ENCODE peak calls at places on chromosome 4, in nine cellular contexts. One of them, this sample, is unnamed.

GRCh38 chr4:104989363-104989762 is 157.3 kb upstream of the TET2 start:
- DNase-seq in CD8-positive, alpha-beta memory T cell: no peak
- DNase-seq in HCT116: no peak
- DNase-seq in iPS DF 6.9: no peak
- DNase-seq in CD4-positive, CD25-positive, alpha-beta regulatory T cell: no peak
- DNase-seq in aorta: no peak
- DNase-seq in mammary epithelial cell: peak; percentile 35
- DNase-seq in CD4-positive, alpha-beta memory T cell: no peak
- DNase-seq in SK-N-SH: no peak
- DNase-seq in this sample: peak; percentile 92

GRCh38 chr4:159341486-159341885 is 238.6 kb downstream of the RAPGEF2 start:
- DNase-seq in CD8-positive, alpha-beta memory T cell: no peak
- DNase-seq in CD4-positive, CD25-positive, alpha-beta regulatory T cell: no peak
- DNase-seq in aorta: no peak
- DNase-seq in HCT116: no peak
- DNase-seq in iPS DF 6.9: no peak
- DNase-seq in CD4-positive, alpha-beta memory T cell: no peak
- DNase-seq in mammary epithelial cell: peak; percentile 30
- DNase-seq in SK-N-SH: no peak
- DNase-seq in this sample: no peak

GRCh38 chr4:142160509-142160908 is 524.1 kb downstream of the IL15 start:
- DNase-seq in aorta: no peak
- DNase-seq in iPS DF 6.9: no peak
- DNase-seq in CD4-positive, alpha-beta memory T cell: no peak
- DNase-seq in CD8-positive, alpha-beta memory T cell: no peak
- DNase-seq in CD4-positive, CD25-positive, alpha-beta regulatory T cell: no peak
- DNase-seq in SK-N-SH: no peak
- DNase-seq in mammary epithelial cell: no peak
- DNase-seq in HCT116: no peak
- DNase-seq in this sample: no peak

GRCh38 chr4:8275511-8275910 is 6.0 kb downstream of the HTRA3 start:
- DNase-seq in CD8-positive, alpha-beta memory T cell: no peak
- DNase-seq in SK-N-SH: no peak
- DNase-seq in HCT116: no peak
- DNase-seq in CD4-positive, CD25-positive, alpha-beta regulatory T cell: no peak
- DNase-seq in aorta: no peak
- DNase-seq in mammary epithelial cell: no peak
- DNase-seq in iPS DF 6.9: no peak
- DNase-seq in CD4-positive, alpha-beta memory T cell: no peak
- DNase-seq in this sample: no peak

GRCh38 chr4:22625301-22625700 is 67.4 kb upstream of the GBA3 start:
- DNase-seq in HCT116: no peak
- DNase-seq in SK-N-SH: no peak
- DNase-seq in iPS DF 6.9: no peak
- DNase-seq in CD4-positive, CD25-positive, alpha-beta regulatory T cell: no peak
- DNase-seq in aorta: no peak
- DNase-seq in mammary epithelial cell: no peak
- DNase-seq in CD8-positive, alpha-beta memory T cell: no peak
- DNase-seq in CD4-positive, alpha-beta memory T cell: no peak
- DNase-seq in this sample: no peak

GRCh38 chr4:108168672-108169562 is at the start of gene LEF1:
- DNase-seq in SK-N-SH: peak; percentile 63
- DNase-seq in HCT116: no peak
- DNase-seq in CD4-positive, alpha-beta memory T cell: peak; percentile 80
- DNase-seq in CD4-positive, CD25-positive, alpha-beta regulatory T cell: peak; percentile 80
- DNase-seq in aorta: peak; percentile 75
- DNase-seq in iPS DF 6.9: no peak
- DNase-seq in mammary epithelial cell: peak; percentile 67
- DNase-seq in CD8-positive, alpha-beta memory T cell: no peak
- DNase-seq in this sample: peak; percentile 80

GRCh38 chr4:177246636-177247584 is 62.8 kb upstream of the NEIL3 start:
- DNase-seq in CD8-positive, alpha-beta memory T cell: no peak
- DNase-seq in HCT116: no peak
- DNase-seq in iPS DF 6.9: no peak
- DNase-seq in CD4-positive, CD25-positive, alpha-beta regulatory T cell: no peak
- DNase-seq in SK-N-SH: no peak
- DNase-seq in aorta: no peak
- DNase-seq in CD4-positive, alpha-beta memory T cell: no peak
- DNase-seq in mammary epithelial cell: no peak
- DNase-seq in this sample: no peak

GRCh38 chr4:172095161-172095560 is 282.0 kb downstream of the GALNTL6 start:
- DNase-seq in CD4-positive, alpha-beta memory T cell: no peak
- DNase-seq in SK-N-SH: no peak
- DNase-seq in CD4-positive, CD25-positive, alpha-beta regulatory T cell: no peak
- DNase-seq in aorta: no peak
- DNase-seq in CD8-positive, alpha-beta memory T cell: no peak
- DNase-seq in iPS DF 6.9: no peak
- DNase-seq in mammary epithelial cell: no peak
- DNase-seq in HCT116: no peak
- DNase-seq in this sample: no peak

GRCh38 chr4:43357252-43357974 is 464.9 kb downstream of the GRXCR1 start:
- DNase-seq in HCT116: no peak
- DNase-seq in CD4-positive, CD25-positive, alpha-beta regulatory T cell: no peak
- DNase-seq in SK-N-SH: no peak
- DNase-seq in aorta: no peak
- DNase-seq in CD8-positive, alpha-beta memory T cell: no peak
- DNase-seq in CD4-positive, alpha-beta memory T cell: no peak
- DNase-seq in iPS DF 6.9: no peak
- DNase-seq in mammary epithelial cell: no peak
- DNase-seq in this sample: no peak

GRCh38 chr4:147899512-147899911 is 167.6 kb downstream of the ARHGAP10 start:
- DNase-seq in CD4-positive, alpha-beta memory T cell: no peak
- DNase-seq in SK-N-SH: no peak
- DNase-seq in HCT116: no peak
- DNase-seq in aorta: no peak
- DNase-seq in CD4-positive, CD25-positive, alpha-beta regulatory T cell: no peak
- DNase-seq in iPS DF 6.9: no peak
- DNase-seq in CD8-positive, alpha-beta memory T cell: no peak
- DNase-seq in mammary epithelial cell: no peak
- DNase-seq in this sample: no peak

GRCh38 chr4:168677063-168677462 is 180.2 kb downstream of the PALLD start:
- DNase-seq in aorta: no peak
- DNase-seq in mammary epithelial cell: no peak
- DNase-seq in CD8-positive, alpha-beta memory T cell: no peak
- DNase-seq in iPS DF 6.9: no peak
- DNase-seq in CD4-positive, alpha-beta memory T cell: no peak
- DNase-seq in SK-N-SH: no peak
- DNase-seq in HCT116: no peak
- DNase-seq in CD4-positive, CD25-positive, alpha-beta regulatory T cell: no peak
- DNase-seq in this sample: no peak

GRCh38 chr4:139734875-139735380 is 69.3 kb downstream of the MGST2 start:
- DNase-seq in SK-N-SH: peak; percentile 97
- DNase-seq in CD4-positive, alpha-beta memory T cell: peak; percentile 39
- DNase-seq in mammary epithelial cell: peak; percentile 64
- DNase-seq in CD8-positive, alpha-beta memory T cell: no peak
- DNase-seq in iPS DF 6.9: peak; percentile 55
- DNase-seq in HCT116: no peak
- DNase-seq in CD4-positive, CD25-positive, alpha-beta regulatory T cell: peak; percentile 36
- DNase-seq in aorta: peak; percentile 95
- DNase-seq in this sample: peak; percentile 83

GRCh38 chr4:125104616-125105015 is 210.1 kb upstream of the FAT4 start:
- DNase-seq in HCT116: no peak
- DNase-seq in aorta: no peak
- DNase-seq in CD4-positive, CD25-positive, alpha-beta regulatory T cell: no peak
- DNase-seq in CD8-positive, alpha-beta memory T cell: no peak
- DNase-seq in SK-N-SH: no peak
- DNase-seq in CD4-positive, alpha-beta memory T cell: no peak
- DNase-seq in mammary epithelial cell: peak; percentile 18
- DNase-seq in iPS DF 6.9: no peak
- DNase-seq in this sample: no peak

GRCh38 chr4:168679397-168680176 is 182.7 kb downstream of the PALLD start:
- DNase-seq in SK-N-SH: no peak
- DNase-seq in HCT116: no peak
- DNase-seq in iPS DF 6.9: no peak
- DNase-seq in CD4-positive, alpha-beta memory T cell: no peak
- DNase-seq in mammary epithelial cell: no peak
- DNase-seq in CD4-positive, CD25-positive, alpha-beta regulatory T cell: no peak
- DNase-seq in CD8-positive, alpha-beta memory T cell: no peak
- DNase-seq in aorta: no peak
- DNase-seq in this sample: no peak

GRCh38 chr4:1569461-1570151 is 114.5 kb downstream of the FAM53A start:
- DNase-seq in mammary epithelial cell: no peak
- DNase-seq in CD8-positive, alpha-beta memory T cell: no peak
- DNase-seq in CD4-positive, CD25-positive, alpha-beta regulatory T cell: no peak
- DNase-seq in SK-N-SH: no peak
- DNase-seq in CD4-positive, alpha-beta memory T cell: peak; percentile 7
- DNase-seq in aorta: peak; percentile 66
- DNase-seq in HCT116: no peak
- DNase-seq in iPS DF 6.9: no peak
- DNase-seq in this sample: no peak

GRCh38 chr4:10020871-10021676 is at the start of gene SLC2A9:
- DNase-seq in HCT116: no peak
- DNase-seq in mammary epithelial cell: peak; percentile 79
- DNase-seq in aorta: peak; percentile 75
- DNase-seq in CD8-positive, alpha-beta memory T cell: no peak
- DNase-seq in iPS DF 6.9: no peak
- DNase-seq in CD4-positive, alpha-beta memory T cell: no peak
- DNase-seq in CD4-positive, CD25-positive, alpha-beta regulatory T cell: no peak
- DNase-seq in SK-N-SH: no peak
- DNase-seq in this sample: no peak

GRCh38 chr4:10018818-10019438 is 2.4 kb downstream of the SLC2A9 start:
- DNase-seq in CD4-positive, alpha-beta memory T cell: peak; percentile 96
- DNase-seq in HCT116: peak; percentile 88
- DNase-seq in CD8-positive, alpha-beta memory T cell: peak; percentile 78
- DNase-seq in iPS DF 6.9: peak; percentile 72
- DNase-seq in SK-N-SH: peak; percentile 91
- DNase-seq in aorta: peak; percentile 99
- DNase-seq in mammary epithelial cell: peak; percentile 94
- DNase-seq in CD4-positive, CD25-positive, alpha-beta regulatory T cell: peak; percentile 94
- DNase-seq in this sample: no peak

GRCh38 chr4:10017037-10017893 is 4.0 kb downstream of the SLC2A9 start:
- DNase-seq in CD4-positive, CD25-positive, alpha-beta regulatory T cell: no peak
- DNase-seq in SK-N-SH: no peak
- DNase-seq in mammary epithelial cell: no peak
- DNase-seq in CD4-positive, alpha-beta memory T cell: no peak
- DNase-seq in HCT116: no peak
- DNase-seq in iPS DF 6.9: no peak
- DNase-seq in aorta: peak; percentile 14
- DNase-seq in CD8-positive, alpha-beta memory T cell: no peak
- DNase-seq in this sample: no peak

GRCh38 chr4:10020106-10020505 is 1.2 kb downstream of the SLC2A9 start:
- DNase-seq in iPS DF 6.9: no peak
- DNase-seq in CD4-positive, CD25-positive, alpha-beta regulatory T cell: no peak
- DNase-seq in mammary epithelial cell: no peak
- DNase-seq in CD8-positive, alpha-beta memory T cell: no peak
- DNase-seq in CD4-positive, alpha-beta memory T cell: no peak
- DNase-seq in HCT116: no peak
- DNase-seq in SK-N-SH: no peak
- DNase-seq in aorta: peak; percentile 44
- DNase-seq in this sample: no peak

GRCh38 chr4:10019521-10020051 is 1.7 kb downstream of the SLC2A9 start:
- DNase-seq in iPS DF 6.9: no peak
- DNase-seq in SK-N-SH: no peak
- DNase-seq in HCT116: no peak
- DNase-seq in mammary epithelial cell: no peak
- DNase-seq in CD4-positive, CD25-positive, alpha-beta regulatory T cell: no peak
- DNase-seq in CD4-positive, alpha-beta memory T cell: no peak
- DNase-seq in aorta: no peak
- DNase-seq in CD8-positive, alpha-beta memory T cell: no peak
- DNase-seq in this sample: no peak
- H3K4me3 ChIP-seq in iPS DF 6.9: peak overlapping the region; percentile 39
- H3K4me3 ChIP-seq in SK-N-SH: no peak overlapping the region
- H3K4me3 ChIP-seq in HCT116: peak overlapping the region; percentile 49
- H3K4me3 ChIP-seq in mammary epithelial cell: peak overlapping the region; percentile 50
- H3K4me3 ChIP-seq in CD4-positive, CD25-positive, alpha-beta regulatory T cell: peak overlapping the region; percentile 77
- H3K4me3 ChIP-seq in CD4-positive, alpha-beta memory T cell: peak overlapping the region; percentile 66
- H3K4me3 ChIP-seq in aorta: no peak overlapping the region
- H3K4me3 ChIP-seq in CD8-positive, alpha-beta memory T cell: peak overlapping the region; percentile 83
- H3K4me3 ChIP-seq in this sample: no peak overlapping the region

DNA sequence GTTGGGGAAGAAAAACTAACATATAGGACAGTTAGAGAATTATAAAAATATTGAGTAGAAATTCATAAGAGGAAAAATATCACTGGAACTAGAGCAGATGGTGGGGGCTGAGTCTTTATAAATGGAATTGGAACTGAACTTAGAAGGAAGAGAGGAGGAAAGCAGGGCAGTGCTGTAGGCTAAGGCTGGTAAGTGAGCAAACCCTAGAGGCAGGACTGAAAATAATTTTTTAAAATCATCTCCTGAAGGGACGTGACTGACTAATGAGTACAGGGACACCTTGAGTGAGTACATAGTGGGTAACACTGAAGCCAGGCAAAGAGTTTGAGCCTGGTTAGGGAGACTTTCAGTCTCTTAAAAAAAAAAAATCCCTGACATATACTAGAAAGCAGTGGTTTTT is 63.3 kb downstream of the GALNT7 start:
- DNase-seq in HCT116: no peak
- DNase-seq in mammary epithelial cell: peak; percentile 32
- DNase-seq in CD4-positive, alpha-beta memory T cell: no peak
- DNase-seq in aorta: no peak
- DNase-seq in iPS DF 6.9: no peak
- DNase-seq in SK-N-SH: no peak
- DNase-seq in CD8-positive, alpha-beta memory T cell: no peak
- DNase-seq in CD4-positive, CD25-positive, alpha-beta regulatory T cell: peak; percentile 7
- DNase-seq in this sample: no peak
- H3K4me1 ChIP-seq in HCT116: no peaks in the 10 kb centered on the region
- H3K4me1 ChIP-seq in mammary epithelial cell: no peaks in the 10 kb centered on the region
- H3K4me1 ChIP-seq in CD4-positive, alpha-beta memory T cell: no peaks in the 10 kb centered on the region
- H3K4me1 ChIP-seq in aorta: no peaks in the 10 kb centered on the region
- H3K4me1 ChIP-seq in iPS DF 6.9: peaks cover 6% of the 10 kb centered on the region
- H3K4me1 ChIP-seq in SK-N-SH: no peaks in the 10 kb centered on the region
- H3K4me1 ChIP-seq in CD8-positive, alpha-beta memory T cell: peaks cover 4% of the 10 kb centered on the region
- H3K4me1 ChIP-seq in CD4-positive, CD25-positive, alpha-beta regulatory T cell: no peaks in the 10 kb centered on the region
- H3K4me1 ChIP-seq in this sample: peaks cover 2% of the 10 kb centered on the region

DNA sequence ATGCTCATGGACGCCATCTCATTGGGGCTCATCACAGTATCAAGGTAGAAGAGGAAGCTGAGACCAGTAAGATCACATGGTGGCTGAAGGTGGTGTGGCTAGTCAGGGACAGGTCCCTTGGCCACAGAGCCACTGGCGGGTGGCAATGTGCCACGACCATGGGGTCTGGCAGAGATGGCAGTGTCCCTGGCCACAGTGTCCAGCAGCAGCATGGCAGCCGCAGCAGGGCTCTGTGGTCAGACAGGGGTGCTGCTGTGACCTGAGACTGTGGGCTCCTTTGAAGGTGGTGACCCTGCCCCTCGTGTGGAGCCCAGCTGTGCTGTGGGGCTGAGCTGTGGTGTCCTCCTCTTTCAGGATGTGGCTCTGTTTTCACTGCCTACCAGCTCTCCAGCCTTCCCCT is 2.2 kb upstream of the DOK7 start:
- DNase-seq in HCT116: no peak
- DNase-seq in iPS DF 6.9: no peak
- DNase-seq in CD4-positive, alpha-beta memory T cell: no peak
- DNase-seq in aorta: no peak
- DNase-seq in CD4-positive, CD25-positive, alpha-beta regulatory T cell: no peak
- DNase-seq in CD8-positive, alpha-beta memory T cell: no peak
- DNase-seq in SK-N-SH: no peak
- DNase-seq in mammary epithelial cell: no peak
- DNase-seq in this sample: no peak
- H3K27me3 ChIP-seq in HCT116: no peaks in the 10 kb centered on the region
- H3K27me3 ChIP-seq in iPS DF 6.9: no peaks in the 10 kb centered on the region
- H3K27me3 ChIP-seq in CD4-positive, alpha-beta memory T cell: no peaks in the 10 kb centered on the region
- H3K27me3 ChIP-seq in aorta: no peaks in the 10 kb centered on the region
- H3K27me3 ChIP-seq in CD4-positive, CD25-positive, alpha-beta regulatory T cell: no peaks in the 10 kb centered on the region
- H3K27me3 ChIP-seq in CD8-positive, alpha-beta memory T cell: peaks cover 13% of the 10 kb centered on the region
- H3K27me3 ChIP-seq in SK-N-SH: no peaks in the 10 kb centered on the region
- H3K27me3 ChIP-seq in mammary epithelial cell: no peaks in the 10 kb centered on the region
- H3K27me3 ChIP-seq in this sample: no peaks in the 10 kb centered on the region

GRCh38 chr4:123396294-123397275 is at the start of gene SPRY1:
- DNase-seq in mammary epithelial cell: peak; percentile 94
- DNase-seq in HCT116: peak; percentile 89
- DNase-seq in iPS DF 6.9: peak; percentile 92
- DNase-seq in CD8-positive, alpha-beta memory T cell: peak; percentile 40
- DNase-seq in SK-N-SH: peak; percentile 70
- DNase-seq in CD4-positive, CD25-positive, alpha-beta regulatory T cell: peak; percentile 84
- DNase-seq in CD4-positive, alpha-beta memory T cell: peak; percentile 83
- DNase-seq in aorta: peak; percentile 91
- DNase-seq in this sample: peak; percentile 95
- H3K4me3 ChIP-seq in mammary epithelial cell: peak within 1 kb of the TSS; percentile 56
- H3K4me3 ChIP-seq in HCT116: peak within 1 kb of the TSS; percentile 60
- H3K4me3 ChIP-seq in iPS DF 6.9: peak within 1 kb of the TSS; percentile 54
- H3K4me3 ChIP-seq in CD8-positive, alpha-beta memory T cell: peak within 1 kb of the TSS; percentile 75
- H3K4me3 ChIP-seq in SK-N-SH: peak within 1 kb of the TSS; percentile 80
- H3K4me3 ChIP-seq in CD4-positive, CD25-positive, alpha-beta regulatory T cell: peak within 1 kb of the TSS; percentile 91
- H3K4me3 ChIP-seq in CD4-positive, alpha-beta memory T cell: peak within 1 kb of the TSS; percentile 80
- H3K4me3 ChIP-seq in aorta: peak within 1 kb of the TSS; percentile 81
- H3K4me3 ChIP-seq in this sample: peak within 1 kb of the TSS; percentile 73

This sample was measured in SJCRH30.